ENCODE peak calls at places on chromosome 22, in four cellular contexts. One of them, this sample, is unnamed.

GRCh38 chr22:47121791-47122190 is 359.3 kb downstream of the TBC1D22A start:
- DNase-seq in RWPE1: no peak
- DNase-seq in lung: no peak
- DNase-seq in bronchial epithelial cell: no peak
- DNase-seq in this sample: no peak

GRCh38 chr22:46592390-46592872 is 27.8 kb upstream of the GRAMD4 start:
- DNase-seq in RWPE1: no peak
- DNase-seq in lung: no peak
- DNase-seq in bronchial epithelial cell: no peak
- DNase-seq in this sample: no peak

GRCh38 chr22:31343235-31344191 is 2.6 kb downstream of the PATZ1 start:
- DNase-seq in RWPE1: peak
- DNase-seq in lung: peak
- DNase-seq in bronchial epithelial cell: peak
- DNase-seq in this sample: peak

GRCh38 chr22:24059121-24059520 is 48.0 kb downstream of the CABIN1 start:
- DNase-seq in RWPE1: no peak
- DNase-seq in lung: no peak
- DNase-seq in bronchial epithelial cell: peak
- DNase-seq in this sample: no peak

GRCh38 chr22:47045691-47046410 is 283.4 kb downstream of the TBC1D22A start:
- DNase-seq in RWPE1: no peak
- DNase-seq in lung: no peak
- DNase-seq in bronchial epithelial cell: no peak
- DNase-seq in this sample: no peak

GRCh38 chr22:29625090-29625825 is 21.8 kb downstream of the NF2 start:
- DNase-seq in RWPE1: peak
- DNase-seq in lung: peak
- DNase-seq in bronchial epithelial cell: peak
- DNase-seq in this sample: no peak

GRCh38 chr22:37983860-37984791 is at the start of gene SOX10:
- DNase-seq in RWPE1: no peak
- DNase-seq in lung: no peak
- DNase-seq in bronchial epithelial cell: no peak
- DNase-seq in this sample: no peak

GRCh38 chr22:36395922-36396321 is 8.2 kb upstream of the MYH9 start:
- DNase-seq in RWPE1: peak
- DNase-seq in lung: no peak
- DNase-seq in bronchial epithelial cell: peak
- DNase-seq in this sample: no peak

GRCh38 chr22:38298312-38299000 is 18.8 kb downstream of the CSNK1E start:
- DNase-seq in RWPE1: peak
- DNase-seq in lung: no peak
- DNase-seq in bronchial epithelial cell: peak
- DNase-seq in this sample: no peak

GRCh38 chr22:38540731-38541130 is 29.3 kb downstream of the DMC1 start:
- DNase-seq in RWPE1: no peak
- DNase-seq in lung: no peak
- DNase-seq in bronchial epithelial cell: no peak
- DNase-seq in this sample: no peak

GRCh38 chr22:46593211-46593676 is 26.9 kb upstream of the GRAMD4 start:
- DNase-seq in RWPE1: no peak
- DNase-seq in lung: no peak
- DNase-seq in bronchial epithelial cell: no peak
- DNase-seq in this sample: no peak

DNA sequence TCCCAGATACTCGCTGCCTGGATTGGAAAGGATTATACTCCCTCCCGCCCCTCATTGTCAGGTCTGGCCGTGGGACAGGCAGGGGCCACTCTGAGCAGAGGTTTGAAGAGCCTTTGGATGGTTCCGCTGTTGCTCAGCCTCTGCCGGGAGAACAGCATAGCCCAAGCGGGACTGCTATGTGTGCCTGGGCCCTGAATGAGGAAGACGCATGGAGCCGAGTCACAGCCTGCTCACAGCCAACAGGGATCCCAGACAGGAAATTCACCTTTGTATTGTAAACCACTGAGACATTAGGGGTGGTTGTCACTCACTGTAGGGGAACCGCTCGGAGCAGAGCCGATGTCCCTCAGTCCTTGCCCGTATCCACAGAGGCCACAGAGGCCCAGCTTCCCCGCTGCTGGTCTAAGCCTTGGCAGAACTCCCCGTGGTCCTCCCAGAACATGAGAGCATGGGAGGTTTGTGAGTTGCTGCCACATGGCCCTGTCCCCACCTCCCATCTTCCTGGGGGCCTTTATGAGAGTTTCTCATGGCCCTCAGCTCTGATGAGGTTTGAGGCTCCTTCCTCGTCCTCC is 10.7 kb upstream of the FAM118A start:
- DNase-seq in RWPE1: no peak
- DNase-seq in lung: no peak
- DNase-seq in bronchial epithelial cell: no peak
- DNase-seq in this sample: no peak
- TF ChIP-seq CTCF in RWPE1: no peak
- TF ChIP-seq CTCF in lung: no peak
- TF ChIP-seq CTCF in bronchial epithelial cell: no peak
- TF ChIP-seq CTCF in this sample: no peak

GRCh38 chr22:19820880-19821522 is 33.7 kb downstream of the GNB1L start:
- DNase-seq in RWPE1: no peak
- DNase-seq in lung: no peak
- DNase-seq in bronchial epithelial cell: no peak
- DNase-seq in this sample: no peak
- TF ChIP-seq CTCF in RWPE1: no peak
- TF ChIP-seq CTCF in lung: no peak
- TF ChIP-seq CTCF in bronchial epithelial cell: no peak
- TF ChIP-seq CTCF in this sample: no peak

DNA sequence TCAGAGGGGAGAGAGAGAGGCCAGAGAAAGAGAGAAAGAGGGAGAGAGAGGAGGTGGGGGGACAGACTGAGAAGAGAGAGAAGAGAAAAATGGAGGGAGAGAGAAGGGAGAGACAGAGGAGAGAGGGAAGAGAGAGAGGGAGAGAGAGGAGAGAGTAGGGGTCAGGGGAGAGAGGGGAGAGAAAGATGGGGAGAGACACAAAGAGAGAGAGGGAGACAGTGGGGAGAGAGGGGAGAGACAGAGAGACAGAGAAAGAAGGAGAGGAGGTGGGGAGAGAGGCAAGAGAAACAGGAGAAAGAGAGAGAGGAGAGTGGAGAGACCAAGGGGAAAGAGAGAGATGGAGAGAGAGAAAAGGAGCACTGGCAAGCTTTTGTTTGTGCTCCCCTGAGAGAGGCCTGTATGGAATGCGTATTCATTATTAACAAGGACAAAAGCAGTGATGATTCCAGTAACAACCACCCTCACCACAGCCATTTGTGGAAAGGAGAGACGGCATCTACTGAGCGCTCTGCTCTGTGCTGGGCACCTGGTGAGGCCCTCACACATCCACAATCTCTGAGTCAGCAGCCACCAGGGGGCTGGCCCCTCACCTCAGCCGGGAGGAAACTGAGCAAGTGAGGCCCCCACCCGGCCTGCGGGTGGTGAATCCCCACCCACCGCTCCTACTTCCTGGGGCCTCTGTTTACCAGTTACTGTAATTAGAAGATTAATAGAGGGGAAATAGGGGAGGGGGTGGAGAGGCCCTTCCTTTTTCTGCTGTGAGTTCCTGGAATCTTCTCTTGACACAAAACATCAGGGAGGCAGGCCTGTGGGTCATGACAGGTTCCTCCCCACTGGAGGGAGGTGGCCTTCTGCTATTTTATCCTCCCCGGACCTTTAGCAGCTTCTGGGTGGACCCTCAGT is 14.7 kb upstream of the MIAT start:
- DNase-seq in RWPE1: no peak
- DNase-seq in lung: no peak
- DNase-seq in bronchial epithelial cell: no peak
- DNase-seq in this sample: no peak
- TF ChIP-seq CTCF in RWPE1: no peak
- TF ChIP-seq CTCF in lung: no peak
- TF ChIP-seq CTCF in bronchial epithelial cell: no peak
- TF ChIP-seq CTCF in this sample: peak

DNA sequence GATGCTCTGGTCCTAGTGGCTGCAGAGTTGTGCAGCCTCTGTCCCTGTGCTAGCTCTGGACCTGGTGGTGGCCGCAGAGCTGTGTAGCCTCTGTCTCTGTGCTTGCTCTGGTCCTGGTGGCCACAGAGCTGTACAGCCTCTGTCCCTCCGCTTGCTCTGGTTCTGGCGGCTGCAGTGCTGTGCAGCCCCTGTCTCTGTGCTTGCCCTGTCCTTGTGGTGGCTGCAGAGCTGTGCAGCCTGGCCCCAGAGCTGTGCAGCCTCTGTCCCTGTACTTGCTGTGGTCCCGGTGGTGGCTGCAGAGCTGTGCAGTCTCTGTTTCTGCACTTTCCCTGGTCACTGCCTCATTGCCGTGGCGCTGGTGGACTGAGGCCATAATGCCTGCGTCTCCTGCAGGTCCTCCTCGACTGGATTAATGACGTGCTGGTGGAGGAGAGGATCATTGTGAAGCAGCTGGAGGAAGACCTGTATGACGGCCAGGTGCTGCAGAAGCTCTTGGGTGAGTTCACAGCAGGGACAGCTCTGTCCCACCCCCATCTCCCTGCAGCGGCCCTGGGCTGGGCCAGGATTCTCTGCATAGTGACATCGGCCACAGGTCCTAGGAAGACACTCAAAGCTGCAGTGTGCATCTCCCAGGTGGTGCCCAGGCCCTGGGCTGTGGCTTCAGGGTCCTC is 61.9 kb upstream of the PARVG start:
- DNase-seq in RWPE1: no peak
- DNase-seq in lung: no peak
- DNase-seq in bronchial epithelial cell: no peak
- DNase-seq in this sample: no peak
- TF ChIP-seq CTCF in RWPE1: no peak
- TF ChIP-seq CTCF in lung: no peak
- TF ChIP-seq CTCF in bronchial epithelial cell: no peak
- TF ChIP-seq CTCF in this sample: peak

DNA sequence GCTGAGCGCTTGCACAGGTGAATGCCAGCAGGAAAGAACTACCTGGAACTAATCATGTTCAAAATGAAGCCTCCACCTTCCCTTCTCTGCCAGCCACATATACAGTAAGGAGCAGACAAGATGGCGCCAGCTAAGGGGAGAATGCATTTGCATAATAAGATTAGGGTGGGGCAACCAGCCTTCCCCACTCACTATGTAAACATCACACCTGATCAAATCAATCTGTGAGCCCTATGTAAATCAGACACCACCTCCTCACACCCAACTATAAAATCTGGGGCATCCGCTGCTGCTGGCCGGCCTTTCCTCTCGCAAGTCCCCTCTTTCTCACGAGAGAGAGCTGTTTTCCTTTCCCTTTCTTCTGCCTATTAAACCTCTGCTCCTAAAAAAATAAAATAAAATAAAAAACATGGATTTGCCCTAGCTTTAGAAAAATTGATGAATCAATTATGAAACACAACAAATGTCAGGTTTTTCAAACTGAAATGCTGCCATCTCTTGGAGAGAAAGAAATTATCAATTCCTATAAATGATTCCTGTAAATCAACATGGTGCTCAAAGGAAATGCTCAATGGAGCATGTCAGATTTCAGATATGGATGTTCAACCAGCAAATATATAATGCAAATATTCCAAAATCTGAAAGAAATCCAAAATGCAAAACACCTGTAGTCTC is 108.9 kb downstream of the SGSM3 start:
- DNase-seq in RWPE1: no peak
- DNase-seq in lung: no peak
- DNase-seq in bronchial epithelial cell: no peak
- DNase-seq in this sample: no peak
- TF ChIP-seq CTCF in RWPE1: no peak
- TF ChIP-seq CTCF in lung: no peak
- TF ChIP-seq CTCF in bronchial epithelial cell: no peak
- TF ChIP-seq CTCF in this sample: no peak

This sample was measured in type B pancreatic cell.